ENCODE peak calls at places on chromosome 7, in four cellular contexts. W is foreskin fibroblast, D is WTC11, U is LoVo. N is an unnamed sample.

GRCh38 chr7:80357530-80357929 is 154.3 kb downstream of the GNAT3 start:
- DNase-seq in W (peak), D (no peak), U (no peak), N (no peak)

GRCh38 chr7:115249080-115249479 is 327.2 kb downstream of the MDFIC start:
- DNase-seq in W (peak), U (no peak), D (no peak), N (peak)

GRCh38 chr7:124762611-124763143 is 2.9 kb downstream of the GPR37 start:
- DNase-seq in U (peak), D (no peak), W (no peak), N (peak)

GRCh38 chr7:70066844-70067243 is 468.6 kb downstream of the AUTS2 start:
- DNase-seq in W (no peak), D (no peak), U (no peak), N (no peak)

GRCh38 chr7:138773176-138773575 is 24.6 kb upstream of the TMEM213 start:
- DNase-seq in W (no peak), U (no peak), D (no peak), N (no peak)

GRCh38 chr7:64313740-64314491 is at the start of gene ZNF736:
- DNase-seq in W (peak), U (no peak), D (no peak), N (peak)

GRCh38 chr7:66355762-66356161 is 150.6 kb downstream of the TPST1 start:
- DNase-seq in D (no peak), W (no peak), U (no peak), N (no peak)

GRCh38 chr7:92720604-92721350 is 115.6 kb downstream of the CDK6 start:
- DNase-seq in W (no peak), U (no peak), D (no peak), N (no peak)

GRCh38 chr7:79290841-79291497 is 162.5 kb downstream of the MAGI2 start:
- DNase-seq in D (no peak), U (no peak), W (no peak), N (peak)

GRCh38 chr7:16365177-16365576 is 56.2 kb downstream of the CRPPA start:
- DNase-seq in U (no peak), W (no peak), D (no peak), N (no peak)

GRCh38 chr7:78769551-78770101 is 683.8 kb downstream of the MAGI2 start:
- DNase-seq in U (no peak), D (no peak), W (no peak), N (no peak)

GRCh38 chr7:51789494-51789893 is 472.9 kb upstream of the COBL start:
- DNase-seq in D (no peak), W (no peak), U (no peak), N (no peak)